ENCODE peak calls at places on chromosomes 13 and 19, in nine cellular contexts. V is T-helper 17 cell; N is stomach; R is small intestine; W is fibroblast of pulmonary artery; M is heart left ventricle; U is stimulated activated CD4-positive, alpha-beta T cell treated with anti-CD3 and anti-CD28 coated beads, Interleukin-2, amount 100 ng/mL, for 48 hours; X is posterior cingulate gyrus; H is pons. T is an unnamed sample.

GRCh38 chr13:31755803-31756212 is 16.5 kb downstream of the RXFP2 start:
- DNase-seq in V (no peak), N (no peak), R (no peak), W (no peak), M (no peak), U (no peak), X (no peak), H (no peak), T (no peak)

GRCh38 chr19:5018224-5019015 is 49.5 kb downstream of the KDM4B start:
- DNase-seq in V (no peak), N (no peak), R (no peak), W (peak), M (no peak), U (no peak), X (no peak), H (no peak), T (no peak)

GRCh38 chr13:103140001-103140671 is 73.9 kb upstream of the SLC10A2 start:
- DNase-seq in V (no peak), N (no peak), R (peak), W (peak), M (no peak), U (no peak), X (no peak), H (peak), T (peak)

GRCh38 chr19:40465025-40465780 is at the start of gene BLVRB:
- DNase-seq in V (no peak), N (no peak), R (peak), W (peak), M (no peak), U (no peak), X (no peak), H (peak), T (peak)

GRCh38 chr19:17455711-17456123 is 5.0 kb downstream of the NXNL1 start:
- DNase-seq in V (no peak), N (peak), R (no peak), W (no peak), M (no peak), U (no peak), X (peak), H (no peak), T (no peak)

GRCh38 chr19:41997121-41997850 is 3.3 kb upstream of the ATP1A3 start:
- DNase-seq in V (peak), N (peak), R (peak), W (peak), M (no peak), U (peak), X (peak), H (no peak), T (peak)

GRCh38 chr19:55503447-55504251 is 15.4 kb downstream of the SSC5D start:
- DNase-seq in V (peak), N (peak), R (peak), W (peak), M (peak), U (peak), X (peak), H (peak), T (peak)

GRCh38 chr19:33241091-33241529 is 15.5 kb upstream of the SLC7A10 start:
- DNase-seq in V (no peak), N (no peak), R (peak), W (no peak), M (no peak), U (no peak), X (peak), H (no peak), T (no peak)

GRCh38 chr19:48568345-48568886 is 16.4 kb downstream of the SULT2B1 start:
- DNase-seq in V (no peak), N (peak), R (peak), W (peak), M (peak), U (no peak), X (peak), H (peak), T (peak)

GRCh38 chr19:18992696-18993095 is 40.6 kb downstream of the SUGP2 start:
- DNase-seq in V (no peak), N (no peak), R (no peak), W (no peak), M (no peak), U (no peak), X (peak), H (no peak), T (no peak)

GRCh38 chr13:113938716-113939115 is 35.2 kb downstream of the C13orf46 start:
- DNase-seq in V (no peak), N (no peak), R (peak), W (peak), M (no peak), U (no peak), X (no peak), H (no peak), T (no peak)

GRCh38 chr19:860481-861098 is 1.1 kb downstream of the CFD start:
- DNase-seq in V (peak), N (peak), R (peak), W (peak), M (no peak), U (peak), X (no peak), H (no peak), T (peak)

GRCh38 chr13:100176781-100177389 is 88.0 kb downstream of the PCCA start:
- DNase-seq in V (no peak), N (no peak), R (no peak), W (peak), M (no peak), U (no peak), X (no peak), H (no peak), T (no peak)

GRCh38 chr13:20721454-20722357 is 18.2 kb downstream of the IL17D start:
- DNase-seq in V (no peak), N (peak), R (peak), W (peak), M (peak), U (no peak), X (no peak), H (no peak), T (no peak)

GRCh38 chr19:15280915-15281683 is 48.9 kb upstream of the EPHX3 start:
- DNase-seq in V (no peak), N (peak), R (peak), W (peak), M (peak), U (no peak), X (peak), H (peak), T (peak)

GRCh38 chr19:51919606-51920005 is 7.7 kb upstream of the ZNF613 start:
- DNase-seq in V (no peak), N (no peak), R (no peak), W (no peak), M (no peak), U (no peak), X (no peak), H (no peak), T (no peak)

GRCh38 chr13:38223093-38223492 is 126.6 kb upstream of the UFM1 start:
- DNase-seq in V (no peak), N (no peak), R (no peak), W (peak), M (no peak), U (no peak), X (no peak), H (peak), T (no peak)

GRCh38 chr13:111034811-111035210 is 80.3 kb upstream of the ARHGEF7 start:
- DNase-seq in V (no peak), N (no peak), R (no peak), W (peak), M (no peak), U (no peak), X (no peak), H (no peak), T (no peak)